ENCODE peak calls at places on chromosomes 13 and 19, in six cellular contexts. One of them, this sample, is unnamed.

GRCh38 chr13:95547531-95548167 is 4.9 kb upstream of the CLDN10 start:
- DNase-seq in GM23338: no peak
- DNase-seq in SJCRH30: no peak
- DNase-seq in CD4-positive, CD25-positive, alpha-beta regulatory T cell: no peak
- DNase-seq in neuronal stem cell: no peak
- DNase-seq in tibial artery: no peak
- DNase-seq in this sample: no peak

GRCh38 chr19:18300930-18301717 is 19.7 kb upstream of the JUND start:
- DNase-seq in SJCRH30: peak; percentile 39
- DNase-seq in tibial artery: peak; percentile 96
- DNase-seq in CD4-positive, CD25-positive, alpha-beta regulatory T cell: no peak
- DNase-seq in neuronal stem cell: no peak
- DNase-seq in GM23338: no peak
- DNase-seq in this sample: peak; percentile 78

GRCh38 chr19:33384983-33385382 is 11.5 kb downstream of the CEBPG start:
- DNase-seq in neuronal stem cell: no peak
- DNase-seq in GM23338: no peak
- DNase-seq in SJCRH30: no peak
- DNase-seq in tibial artery: no peak
- DNase-seq in CD4-positive, CD25-positive, alpha-beta regulatory T cell: no peak
- DNase-seq in this sample: no peak

GRCh38 chr13:99332456-99332855 is 25.3 kb upstream of the GPR183 start:
- DNase-seq in tibial artery: no peak
- DNase-seq in GM23338: no peak
- DNase-seq in SJCRH30: peak; percentile 11
- DNase-seq in CD4-positive, CD25-positive, alpha-beta regulatory T cell: no peak
- DNase-seq in neuronal stem cell: no peak
- DNase-seq in this sample: no peak

GRCh38 chr19:39599116-39599515 is 3.2 kb upstream of the LGALS13 start:
- DNase-seq in SJCRH30: peak; percentile 75
- DNase-seq in neuronal stem cell: peak; percentile 53
- DNase-seq in GM23338: peak; percentile 69
- DNase-seq in CD4-positive, CD25-positive, alpha-beta regulatory T cell: no peak
- DNase-seq in tibial artery: no peak
- DNase-seq in this sample: no peak

GRCh38 chr13:74243637-74244526 is 109.7 kb upstream of the KLF12 start:
- DNase-seq in GM23338: no peak
- DNase-seq in neuronal stem cell: no peak
- DNase-seq in SJCRH30: no peak
- DNase-seq in tibial artery: no peak
- DNase-seq in CD4-positive, CD25-positive, alpha-beta regulatory T cell: no peak
- DNase-seq in this sample: no peak

GRCh38 chr13:75226755-75227435 is 255.1 kb downstream of the TBC1D4 start:
- DNase-seq in tibial artery: no peak
- DNase-seq in CD4-positive, CD25-positive, alpha-beta regulatory T cell: no peak
- DNase-seq in SJCRH30: no peak
- DNase-seq in neuronal stem cell: no peak
- DNase-seq in GM23338: no peak
- DNase-seq in this sample: no peak

GRCh38 chr13:100275746-100276145 is 186.9 kb downstream of the PCCA start:
- DNase-seq in neuronal stem cell: no peak
- DNase-seq in SJCRH30: no peak
- DNase-seq in CD4-positive, CD25-positive, alpha-beta regulatory T cell: no peak
- DNase-seq in tibial artery: no peak
- DNase-seq in GM23338: no peak
- DNase-seq in this sample: no peak

GRCh38 chr19:8506402-8506957 is 4.0 kb upstream of the PRAM1 start:
- DNase-seq in neuronal stem cell: no peak
- DNase-seq in SJCRH30: no peak
- DNase-seq in tibial artery: no peak
- DNase-seq in CD4-positive, CD25-positive, alpha-beta regulatory T cell: no peak
- DNase-seq in GM23338: peak; percentile 75
- DNase-seq in this sample: no peak

GRCh38 chr13:50993908-50994307 is 84.3 kb downstream of the RNASEH2B start:
- DNase-seq in CD4-positive, CD25-positive, alpha-beta regulatory T cell: no peak
- DNase-seq in GM23338: no peak
- DNase-seq in neuronal stem cell: no peak
- DNase-seq in SJCRH30: no peak
- DNase-seq in tibial artery: no peak
- DNase-seq in this sample: no peak

GRCh38 chr19:33171916-33172359 is 22.2 kb upstream of the LRP3 start:
- DNase-seq in tibial artery: no peak
- DNase-seq in CD4-positive, CD25-positive, alpha-beta regulatory T cell: no peak
- DNase-seq in GM23338: no peak
- DNase-seq in neuronal stem cell: no peak
- DNase-seq in SJCRH30: no peak
- DNase-seq in this sample: no peak

GRCh38 chr13:33554919-33555791 is 262.8 kb upstream of the RFC3 start:
- DNase-seq in tibial artery: no peak
- DNase-seq in SJCRH30: peak; percentile 66
- DNase-seq in GM23338: peak; percentile 15
- DNase-seq in CD4-positive, CD25-positive, alpha-beta regulatory T cell: no peak
- DNase-seq in neuronal stem cell: no peak
- DNase-seq in this sample: no peak

GRCh38 chr13:48578516-48579166 is 45.8 kb upstream of the RCBTB2 start:
- DNase-seq in GM23338: no peak
- DNase-seq in CD4-positive, CD25-positive, alpha-beta regulatory T cell: no peak
- DNase-seq in neuronal stem cell: no peak
- DNase-seq in SJCRH30: no peak
- DNase-seq in tibial artery: no peak
- DNase-seq in this sample: no peak

GRCh38 chr19:3821156-3821555 is 35.0 kb upstream of the MATK start:
- DNase-seq in tibial artery: no peak
- DNase-seq in CD4-positive, CD25-positive, alpha-beta regulatory T cell: no peak
- DNase-seq in GM23338: peak; percentile 50
- DNase-seq in neuronal stem cell: no peak
- DNase-seq in SJCRH30: no peak
- DNase-seq in this sample: no peak

GRCh38 chr19:17784201-17785008 is 10.5 kb upstream of the B3GNT3 start:
- DNase-seq in CD4-positive, CD25-positive, alpha-beta regulatory T cell: peak; percentile 50
- DNase-seq in tibial artery: peak; percentile 71
- DNase-seq in neuronal stem cell: peak; percentile 54
- DNase-seq in GM23338: peak; percentile 94
- DNase-seq in SJCRH30: peak; percentile 91
- DNase-seq in this sample: peak; percentile 49

GRCh38 chr13:66329988-66330429 is 900.1 kb downstream of the PCDH9 start:
- DNase-seq in SJCRH30: no peak
- DNase-seq in neuronal stem cell: no peak
- DNase-seq in tibial artery: no peak
- DNase-seq in CD4-positive, CD25-positive, alpha-beta regulatory T cell: no peak
- DNase-seq in GM23338: no peak
- DNase-seq in this sample: no peak

GRCh38 chr19:3830841-3831589 is 37.8 kb downstream of the ZFR2 start:
- DNase-seq in SJCRH30: no peak
- DNase-seq in GM23338: no peak
- DNase-seq in CD4-positive, CD25-positive, alpha-beta regulatory T cell: no peak
- DNase-seq in neuronal stem cell: no peak
- DNase-seq in tibial artery: no peak
- DNase-seq in this sample: no peak

GRCh38 chr19:32373614-32374295 is 28.3 kb downstream of the ZNF507 start:
- DNase-seq in neuronal stem cell: no peak
- DNase-seq in SJCRH30: peak; percentile 79
- DNase-seq in CD4-positive, CD25-positive, alpha-beta regulatory T cell: no peak
- DNase-seq in GM23338: no peak
- DNase-seq in tibial artery: no peak
- DNase-seq in this sample: no peak

DNA sequence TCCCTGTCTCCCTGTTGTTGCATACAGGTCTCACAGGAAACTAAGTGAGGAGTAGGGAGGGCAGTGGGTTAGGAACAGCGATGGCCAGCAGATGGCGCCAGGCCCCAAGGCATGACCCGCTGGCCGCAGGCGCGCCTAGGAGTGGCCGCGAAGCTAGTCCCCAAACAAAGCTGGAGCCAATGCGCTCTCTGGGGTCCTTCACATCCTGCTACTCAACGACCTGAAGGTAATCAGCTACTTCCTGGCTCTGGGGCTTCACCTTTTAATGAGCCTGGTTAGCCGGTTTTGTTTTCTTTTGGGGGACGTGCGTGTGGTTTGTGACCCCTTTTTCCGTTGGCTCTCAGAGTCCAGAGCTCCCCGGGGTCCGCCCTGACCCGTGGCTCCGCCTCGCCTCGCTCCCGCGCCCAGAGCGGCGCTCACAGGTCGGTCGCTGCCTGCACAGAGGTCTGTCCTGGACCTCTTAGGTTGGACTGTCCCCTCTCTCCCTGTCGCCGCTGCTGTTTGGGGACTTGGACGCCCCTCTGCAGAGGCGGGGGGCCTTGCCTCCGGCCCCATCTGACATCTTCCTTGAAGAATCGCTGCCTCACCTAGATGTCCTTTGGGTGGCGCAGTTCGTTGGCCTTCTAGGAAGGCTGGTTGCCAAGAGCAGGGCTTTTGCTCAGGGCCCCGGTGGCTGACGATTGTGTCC is 62.2 kb upstream of the GTF3A start:
- DNase-seq in neuronal stem cell: peak; percentile 86
- DNase-seq in CD4-positive, CD25-positive, alpha-beta regulatory T cell: peak; percentile 58
- DNase-seq in GM23338: peak; percentile 96
- DNase-seq in SJCRH30: peak; percentile 91
- DNase-seq in tibial artery: peak; percentile 88
- DNase-seq in this sample: peak; percentile 83
- H3K27ac ChIP-seq in neuronal stem cell: no peak overlapping the region
- H3K27ac ChIP-seq in CD4-positive, CD25-positive, alpha-beta regulatory T cell: no peak overlapping the region
- H3K27ac ChIP-seq in GM23338: peak overlapping the region; percentile 64
- H3K27ac ChIP-seq in SJCRH30: no peak overlapping the region
- H3K27ac ChIP-seq in tibial artery: no peak overlapping the region
- H3K27ac ChIP-seq in this sample: no peak overlapping the region

DNA sequence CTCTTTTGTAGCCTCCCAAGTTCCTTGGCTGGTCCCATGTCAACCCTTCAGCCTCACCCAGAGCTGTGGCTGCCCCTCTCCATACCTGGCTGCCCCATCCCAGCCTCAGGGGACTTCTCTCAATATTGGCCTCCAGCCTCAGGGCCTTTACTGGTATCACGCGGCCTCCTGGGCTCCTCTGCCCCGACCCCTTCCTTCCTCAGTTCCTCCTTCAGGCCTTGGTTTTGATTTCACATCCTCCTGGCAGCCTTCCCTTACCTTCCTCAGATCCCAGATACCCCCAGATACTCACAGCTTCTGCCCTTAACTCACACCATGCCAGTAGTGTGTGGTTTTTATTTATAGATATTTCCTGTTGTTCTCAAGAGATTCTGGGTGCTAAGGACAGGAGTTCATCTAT is 12.8 kb upstream of the SCN1B start:
- DNase-seq in SJCRH30: no peak
- DNase-seq in tibial artery: no peak
- DNase-seq in neuronal stem cell: no peak
- DNase-seq in GM23338: no peak
- DNase-seq in CD4-positive, CD25-positive, alpha-beta regulatory T cell: no peak
- DNase-seq in this sample: no peak
- H3K36me3 ChIP-seq in SJCRH30: peaks cover 47% of the 10 kb centered on the region
- H3K36me3 ChIP-seq in tibial artery: peaks cover 63% of the 10 kb centered on the region
- H3K36me3 ChIP-seq in neuronal stem cell: peaks cover 98% of the 10 kb centered on the region
- H3K36me3 ChIP-seq in GM23338: peaks cover 69% of the 10 kb centered on the region
- H3K36me3 ChIP-seq in CD4-positive, CD25-positive, alpha-beta regulatory T cell: peaks cover 63% of the 10 kb centered on the region
- H3K36me3 ChIP-seq in this sample: peaks cover 86% of the 10 kb centered on the region

DNA sequence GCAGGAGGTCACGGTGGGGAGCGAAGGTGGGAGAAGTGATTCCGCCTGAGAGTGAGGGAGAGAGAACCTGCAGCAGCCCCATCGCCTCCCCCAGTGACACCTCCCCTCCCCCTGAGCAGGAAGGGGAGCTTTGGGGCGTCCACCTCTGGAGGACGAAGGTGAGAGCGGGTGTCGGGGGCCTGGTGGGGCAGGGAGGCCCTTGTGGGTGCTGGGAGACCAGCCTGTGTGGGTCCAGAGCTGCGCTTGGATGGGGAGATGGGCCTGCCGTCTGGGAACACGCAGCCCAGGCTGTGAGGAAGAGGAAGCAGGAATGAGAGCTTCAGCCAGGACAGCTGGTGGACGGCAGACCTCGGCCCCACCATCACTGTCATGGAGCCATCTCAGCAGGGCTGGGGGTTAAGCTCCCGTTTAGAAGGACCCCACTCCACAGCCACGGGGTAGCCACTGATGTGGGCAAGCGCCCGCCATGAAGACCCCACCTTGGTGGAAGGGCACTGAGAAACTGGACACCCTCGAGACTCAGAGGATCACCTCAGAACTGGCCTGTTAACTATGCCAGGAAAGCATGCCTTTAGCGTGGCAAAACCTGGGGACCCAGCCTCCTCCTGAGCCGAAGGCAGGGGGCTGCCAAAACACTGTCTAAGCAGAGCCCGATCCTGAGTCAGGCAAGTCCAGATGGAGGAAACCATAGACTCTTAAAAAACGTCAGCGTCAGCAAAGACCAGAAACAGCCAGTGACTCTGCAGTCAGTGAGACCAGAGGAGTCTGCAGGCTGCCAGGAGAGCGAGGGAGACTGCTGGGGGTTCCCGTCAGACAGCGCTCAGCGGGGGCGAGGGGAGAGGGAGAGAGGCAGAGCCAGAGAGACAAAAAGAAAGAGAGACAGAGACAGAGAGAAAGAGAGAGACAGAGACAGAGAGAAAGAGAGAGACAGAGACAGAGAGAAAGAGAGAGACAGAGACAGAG is 6.4 kb upstream of the PROZ start:
- DNase-seq in CD4-positive, CD25-positive, alpha-beta regulatory T cell: no peak
- DNase-seq in neuronal stem cell: no peak
- DNase-seq in SJCRH30: no peak
- DNase-seq in tibial artery: no peak
- DNase-seq in GM23338: no peak
- DNase-seq in this sample: no peak
- H3K27ac ChIP-seq in CD4-positive, CD25-positive, alpha-beta regulatory T cell: no peak overlapping the region
- H3K27ac ChIP-seq in neuronal stem cell: no peak overlapping the region
- H3K27ac ChIP-seq in SJCRH30: no peak overlapping the region
- H3K27ac ChIP-seq in tibial artery: no peak overlapping the region
- H3K27ac ChIP-seq in GM23338: no peak overlapping the region
- H3K27ac ChIP-seq in this sample: peak overlapping the region; percentile 90

GRCh38 chr19:23779645-23780044 is 21.0 kb upstream of the ZNF681 start:
- DNase-seq in SJCRH30: no peak
- DNase-seq in neuronal stem cell: no peak
- DNase-seq in CD4-positive, CD25-positive, alpha-beta regulatory T cell: no peak
- DNase-seq in tibial artery: no peak
- DNase-seq in GM23338: no peak
- DNase-seq in this sample: no peak

GRCh38 chr19:23774156-23774971 is 15.7 kb upstream of the ZNF681 start:
- DNase-seq in SJCRH30: no peak
- DNase-seq in tibial artery: no peak
- DNase-seq in GM23338: no peak
- DNase-seq in CD4-positive, CD25-positive, alpha-beta regulatory T cell: no peak
- DNase-seq in neuronal stem cell: no peak
- DNase-seq in this sample: no peak

GRCh38 chr19:23776507-23777205 is 18.0 kb upstream of the ZNF681 start:
- DNase-seq in tibial artery: no peak
- DNase-seq in GM23338: no peak
- DNase-seq in SJCRH30: no peak
- DNase-seq in neuronal stem cell: no peak
- DNase-seq in CD4-positive, CD25-positive, alpha-beta regulatory T cell: no peak
- DNase-seq in this sample: no peak

GRCh38 chr19:23777216-23777615 is 18.5 kb upstream of the ZNF681 start:
- DNase-seq in SJCRH30: no peak
- DNase-seq in GM23338: no peak
- DNase-seq in CD4-positive, CD25-positive, alpha-beta regulatory T cell: no peak
- DNase-seq in neuronal stem cell: no peak
- DNase-seq in tibial artery: no peak
- DNase-seq in this sample: no peak

DNA sequence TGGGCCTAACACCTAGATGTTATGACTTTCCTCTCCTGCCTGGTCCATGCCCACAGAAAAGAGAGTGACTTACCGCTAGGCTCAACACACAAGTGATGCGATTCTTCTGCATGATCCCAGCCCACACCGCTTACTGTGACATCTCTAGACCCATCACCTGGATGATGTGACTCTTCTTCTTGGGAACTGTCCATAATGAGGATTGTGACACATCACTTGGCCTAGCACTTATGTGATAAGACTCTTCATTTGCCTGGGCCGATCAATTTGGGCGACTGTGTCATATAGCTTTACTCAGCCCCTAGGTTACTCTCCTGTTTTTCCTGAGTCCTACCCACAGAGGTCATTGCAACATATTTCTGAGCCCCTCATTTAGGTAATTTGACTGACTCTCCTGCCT is 19.9 kb upstream of the ZNF681 start:
- DNase-seq in neuronal stem cell: no peak
- DNase-seq in CD4-positive, CD25-positive, alpha-beta regulatory T cell: no peak
- DNase-seq in SJCRH30: no peak
- DNase-seq in GM23338: no peak
- DNase-seq in tibial artery: no peak
- DNase-seq in this sample: no peak
- H3K36me3 ChIP-seq in neuronal stem cell: peaks cover 97% of the 10 kb centered on the region
- H3K36me3 ChIP-seq in CD4-positive, CD25-positive, alpha-beta regulatory T cell: peaks cover 23% of the 10 kb centered on the region
- H3K36me3 ChIP-seq in SJCRH30: peaks cover 13% of the 10 kb centered on the region
- H3K36me3 ChIP-seq in GM23338: peaks cover 36% of the 10 kb centered on the region
- H3K36me3 ChIP-seq in tibial artery: peaks cover 8% of the 10 kb centered on the region
- H3K36me3 ChIP-seq in this sample: peaks cover 6% of the 10 kb centered on the region

This sample was measured in left ventricle myocardium inferior.